ENCODE peak calls at places on chromosomes 16 and 17, in seven cellular contexts. F, H, D, J, X, O and W are unnamed samples. For H3K4me1, the result is how much of the 10 kb centered on the place peaks cover.

GRCh38 chr17:67629963-67630320 is 87.8 kb upstream of the NOL11 start:
- DNase-seq in F (peak), H (peak), D (peak), J (no peak), X (peak), O (peak), W (no peak)

GRCh38 chr16:74817851-74818250 is 43.2 kb upstream of the FA2H start:
- DNase-seq in F (no peak), H (no peak), D (no peak), J (peak), X (peak), O (no peak), W (no peak)

GRCh38 chr17:50348522-50349240 is 2.8 kb downstream of the XYLT2 start:
- DNase-seq in F (no peak), H (no peak), D (peak), J (peak), X (no peak), O (peak), W (no peak)

GRCh38 chr17:82134101-82134500 is 36.1 kb upstream of the FASN start:
- DNase-seq in F (no peak), H (no peak), D (no peak), J (no peak), X (no peak), O (peak), W (no peak)

GRCh38 chr16:76441886-76442285 is 164.7 kb downstream of the CNTNAP4 start:
- DNase-seq in F (no peak), H (no peak), D (no peak), J (no peak), X (peak), O (no peak), W (no peak)

GRCh38 chr17:27496501-27496943 is 40.3 kb downstream of the KSR1 start:
- DNase-seq in F (peak), H (no peak), D (no peak), J (peak), X (peak), O (no peak), W (no peak)

GRCh38 chr17:81719410-81720266 is 7.6 kb downstream of the SLC25A10 start:
- DNase-seq in F (no peak), H (no peak), D (no peak), J (no peak), X (no peak), O (no peak), W (no peak)

GRCh38 chr16:56933828-56934598 is 2.1 kb downstream of the HERPUD1 start:
- DNase-seq in F (no peak), H (no peak), D (no peak), J (no peak), X (no peak), O (no peak), W (no peak)

GRCh38 chr16:824194-824593 is 23.7 kb upstream of the GNG13 start:
- DNase-seq in F (no peak), H (no peak), D (no peak), J (no peak), X (no peak), O (no peak), W (no peak)

GRCh38 chr17:81635973-81636504 is 873 bp downstream of the NPLOC4 start:
- DNase-seq in F (no peak), H (peak), D (peak), J (no peak), X (no peak), O (no peak), W (no peak)

GRCh38 chr17:4968916-4969550 is 1.4 kb upstream of the SPAG7 start:
- DNase-seq in F (no peak), H (no peak), D (peak), J (no peak), X (peak), O (peak), W (no peak)

GRCh38 chr17:50219345-50219744 is 17.9 kb upstream of the COL1A1 start:
- DNase-seq in F (peak), H (no peak), D (peak), J (no peak), X (no peak), O (peak), W (no peak)

GRCh38 chr17:81667754-81668153 is 1.2 kb downstream of the CCDC137 start:
- DNase-seq in F (no peak), H (no peak), D (no peak), J (peak), X (peak), O (no peak), W (no peak)

GRCh38 chr17:22233382-22233781 is 541.1 kb downstream of the KCNJ18 start:
- DNase-seq in F (no peak), H (no peak), D (no peak), J (no peak), X (no peak), O (no peak), W (no peak)

GRCh38 chr16:24800586-24800985 is 45.2 kb upstream of the SLC5A11 start:
- DNase-seq in F (peak), H (no peak), D (peak), J (no peak), X (no peak), O (peak), W (no peak)

GRCh38 chr16:89973654-89974335 is 25.2 kb downstream of the DEF8 start:
- DNase-seq in F (peak), H (no peak), D (no peak), J (no peak), X (no peak), O (no peak), W (peak)

DNA sequence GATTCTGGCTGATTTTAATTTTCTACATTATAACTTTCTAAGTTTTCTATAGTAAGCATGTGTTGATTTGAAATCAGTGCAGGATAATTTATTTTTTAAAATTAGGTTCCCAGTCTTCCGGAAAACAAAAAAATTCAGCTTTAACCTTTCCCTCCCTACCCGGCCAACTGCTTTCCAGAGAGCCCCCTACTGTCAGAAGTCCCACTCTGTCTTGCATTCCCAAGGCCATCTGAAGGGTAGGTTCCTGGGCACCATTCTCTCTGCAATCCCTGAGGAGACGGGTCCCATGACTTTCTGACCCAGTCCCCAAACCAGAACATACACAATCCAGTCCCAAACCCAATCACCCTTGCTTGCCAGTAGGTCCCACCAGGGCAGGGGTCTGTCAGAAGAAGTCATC is 200.3 kb downstream of the CYLD start:
- DNase-seq in F (no peak), H (no peak), D (no peak), J (peak), X (no peak), O (no peak), W (no peak)
- TF ChIP-seq CTCF in F (no peak), H (no peak), D (no peak), J (peak), X (peak), O (no peak), W (no peak)

GRCh38 chr17:7490144-7490543 is 6.0 kb downstream of the POLR2A start:
- DNase-seq in F (no peak), H (no peak), D (no peak), J (no peak), X (no peak), O (no peak), W (no peak)

GRCh38 chr17:7483238-7484066 is 714 bp upstream of the POLR2A start:
- DNase-seq in F (peak), H (peak), D (peak), J (peak), X (peak), O (peak), W (peak)

GRCh38 chr17:7484964-7485377 is 805 bp downstream of the POLR2A start:
- DNase-seq in F (no peak), H (no peak), D (no peak), J (no peak), X (no peak), O (no peak), W (no peak)

GRCh38 chr17:7484067-7484963 is at the start of gene POLR2A:
- DNase-seq in F (peak), H (peak), D (peak), J (peak), X (peak), O (peak), W (peak)

GRCh38 chr17:7486181-7486580 is 2.0 kb downstream of the POLR2A start:
- DNase-seq in F (no peak), H (no peak), D (peak), J (no peak), X (peak), O (peak), W (no peak)
- H3K4me1 ChIP-seq in F (half or more), H (under half), D (under half), J (under half), X (under half), O (under half), W (under half)

DNA sequence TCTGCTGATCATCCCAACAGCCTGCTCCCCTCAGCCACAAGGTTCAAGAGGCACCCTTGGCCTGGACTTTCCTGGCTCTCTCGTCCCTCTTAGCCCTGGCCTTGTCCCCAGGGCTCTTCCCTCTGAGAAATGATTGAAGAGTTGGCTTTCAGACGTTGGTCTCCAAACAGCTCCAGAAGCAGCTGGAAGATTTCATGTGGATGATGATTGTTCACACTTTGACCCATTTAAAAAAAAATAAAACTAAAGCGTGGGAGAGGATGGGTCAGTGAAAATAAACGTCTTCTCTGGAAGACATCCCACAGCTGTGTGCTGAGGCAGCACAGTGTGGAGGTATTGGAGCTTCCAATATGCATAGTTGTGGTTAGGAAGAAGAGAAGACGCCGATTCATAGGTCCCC is 54.7 kb upstream of the CDH11 start:
- DNase-seq in F (no peak), H (no peak), D (peak), J (no peak), X (no peak), O (peak), W (peak)
- H3K9ac ChIP-seq in F (no peak), H (no peak), D (no peak), J (no peak), X (no peak), O (no peak), W (no peak)

DNA sequence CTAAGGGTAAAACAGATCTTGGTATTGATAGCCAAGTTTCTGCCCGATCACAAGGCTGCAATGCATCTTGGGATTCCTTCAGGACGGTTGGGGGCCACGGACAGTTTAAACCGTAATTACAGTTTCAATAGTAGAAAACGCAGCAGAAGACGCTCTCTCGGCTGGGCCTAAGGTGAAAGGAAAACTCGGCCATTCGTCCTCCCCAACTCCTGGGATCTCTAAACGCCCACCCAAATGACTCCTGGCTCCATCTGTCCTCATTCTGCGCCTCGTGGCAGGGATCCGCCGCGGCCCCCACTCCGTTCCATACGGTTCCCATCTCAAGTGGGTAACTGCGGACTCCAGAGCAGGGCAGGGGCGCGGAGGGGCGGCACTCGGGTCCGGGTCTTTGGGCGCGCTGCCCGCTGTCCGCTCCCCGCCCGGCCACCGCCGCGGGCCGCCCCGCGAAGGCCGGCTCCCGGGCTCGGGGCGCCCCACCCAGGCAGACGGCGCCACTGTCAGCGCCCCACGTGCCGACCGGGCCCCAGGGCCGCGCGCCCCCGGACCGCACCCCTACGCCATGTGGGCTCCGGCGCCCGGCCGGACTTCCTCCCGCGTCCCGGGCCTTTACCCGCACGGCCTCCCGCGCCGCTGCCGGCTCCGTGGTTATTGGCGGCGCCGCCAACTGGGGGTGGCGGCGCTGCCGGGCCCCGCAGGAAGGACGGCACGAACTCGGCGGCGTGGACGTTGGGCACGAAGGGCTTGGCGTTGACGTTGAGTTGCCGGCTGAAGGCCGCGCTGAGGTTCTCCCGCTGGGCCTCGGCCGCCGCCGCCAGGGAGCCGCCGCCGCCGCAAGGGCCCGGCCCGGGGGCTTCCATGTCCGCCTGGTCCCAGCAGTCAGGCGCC is 755 bp downstream of the GSPT1 start:
- DNase-seq in F (no peak), H (peak), D (peak), J (no peak), X (peak), O (peak), W (peak)
- TF ChIP-seq CTCF in F (no peak), H (no peak), D (no peak), J (no peak), X (peak), O (no peak), W (no peak)

GRCh38 chr17:56599093-56599492 is 5.6 kb downstream of the NOG start:
- DNase-seq in F (no peak), H (no peak), D (no peak), J (no peak), X (no peak), O (no peak), W (no peak)

GRCh38 chr17:56599566-56599965 is 6.1 kb downstream of the NOG start:
- DNase-seq in F (no peak), H (no peak), D (no peak), J (no peak), X (no peak), O (no peak), W (no peak)

GRCh38 chr17:56597495-56597990 is 4.0 kb downstream of the NOG start:
- DNase-seq in F (no peak), H (no peak), D (peak), J (peak), X (peak), O (no peak), W (no peak)

GRCh38 chr17:56596741-56597494 is 3.4 kb downstream of the NOG start:
- DNase-seq in F (no peak), H (no peak), D (no peak), J (peak), X (peak), O (no peak), W (no peak)

GRCh38 chr17:56598471-56598870 is 5.0 kb downstream of the NOG start:
- DNase-seq in F (no peak), H (no peak), D (peak), J (no peak), X (no peak), O (no peak), W (no peak)
- H3K4me1 ChIP-seq in F (under half), H (under half), D (under half), J (under half), X (under half), O (under half), W (under half)